ENCODE peak calls at places on chromosomes 5 and 9, in nine cellular contexts. Q, B, W, K, D, N, A, P and G are unnamed samples.
A peak's percentile ranks its signal among the peaks of the same experiment; 100 is the strongest.

GRCh38 chr5:40570408-40571129 is 109.1 kb upstream of the PTGER4 start:
- DNase-seq in Q (peak; percentile 26), P (no peak), W (no peak), D (no peak), K (no peak), N (peak; percentile 82), A (no peak), B (no peak), G (no peak)

GRCh38 chr9:97598461-97599288 is 34.5 kb downstream of the TSTD2 start:
- DNase-seq in Q (peak; percentile 61), K (peak; percentile 47), N (peak; percentile 72), D (peak; percentile 73), P (peak; percentile 79), B (peak; percentile 76), W (peak; percentile 63), A (peak; percentile 66), G (peak; percentile 48)

GRCh38 chr5:79564798-79565279 is 47.4 kb upstream of the TENT2 start:
- DNase-seq in B (no peak), K (no peak), Q (no peak), D (no peak), N (no peak), W (no peak), A (no peak), P (no peak), G (no peak)

GRCh38 chr9:129421371-129421770 is 199.5 kb downstream of the C9orf50 start:
- DNase-seq in K (no peak), N (no peak), Q (no peak), P (no peak), A (no peak), D (no peak), W (no peak), B (no peak), G (no peak)

GRCh38 chr5:148913493-148913892 is 87.1 kb downstream of the ADRB2 start:
- DNase-seq in N (no peak), K (no peak), D (no peak), A (no peak), Q (no peak), P (no peak), W (no peak), B (no peak), G (no peak)

GRCh38 chr9:121059998-121060636 is 10.0 kb upstream of the C5 start:
- DNase-seq in N (peak; percentile 81), W (no peak), P (peak; percentile 59), A (no peak), K (no peak), B (no peak), Q (no peak), D (peak; percentile 59), G (no peak)

GRCh38 chr5:90096415-90097081 is 313.0 kb downstream of the CETN3 start:
- DNase-seq in Q (no peak), A (peak; percentile 15), P (no peak), K (no peak), B (peak; percentile 50), N (peak; percentile 91), W (no peak), D (no peak), G (no peak)

GRCh38 chr5:181235323-181235688 is 8.4 kb downstream of the RACK1 start:
- DNase-seq in K (no peak), A (no peak), P (no peak), D (no peak), N (no peak), B (no peak), W (no peak), Q (no peak), G (no peak)

GRCh38 chr5:139138109-139138508 is 60.1 kb downstream of the SIL1 start:
- DNase-seq in W (no peak), Q (no peak), A (no peak), P (no peak), B (no peak), D (no peak), K (no peak), N (no peak), G (no peak)

GRCh38 chr5:122091942-122092600 is 14.0 kb upstream of the LOX start:
- DNase-seq in D (no peak), W (no peak), K (no peak), P (no peak), B (no peak), A (no peak), Q (no peak), N (peak; percentile 61), G (no peak)

GRCh38 chr5:143054480-143054941 is 284.3 kb downstream of the ARHGAP26 start:
- DNase-seq in K (no peak), Q (peak; percentile 97), D (no peak), B (no peak), A (no peak), N (no peak), W (no peak), P (no peak), G (no peak)

GRCh38 chr5:68216737-68217231 is 1.2 kb downstream of the PIK3R1 start:
- DNase-seq in W (no peak), N (no peak), Q (no peak), D (peak; percentile 23), B (no peak), P (no peak), A (no peak), K (no peak), G (no peak)

GRCh38 chr9:12847591-12847990 is 72.8 kb downstream of the LURAP1L start:
- DNase-seq in K (no peak), W (no peak), D (no peak), Q (no peak), A (no peak), N (no peak), B (no peak), P (no peak), G (no peak)

GRCh38 chr5:96880402-96881164 is 4.3 kb downstream of the ERAP2 start:
- DNase-seq in N (peak; percentile 77), B (no peak), Q (no peak), P (no peak), D (no peak), K (no peak), A (no peak), W (no peak), G (no peak)

GRCh38 chr5:98416541-98416940 is 356.9 kb upstream of the RGMB start:
- DNase-seq in W (no peak), P (no peak), N (peak; percentile 51), K (no peak), D (no peak), B (no peak), Q (no peak), A (no peak), G (no peak)

GRCh38 chr5:43485406-43485805 is 1.7 kb upstream of the TMEM267 start:
- DNase-seq in W (no peak), A (no peak), B (no peak), K (no peak), P (no peak), N (peak; percentile 26), Q (no peak), D (peak; percentile 23), G (no peak)

GRCh38 chr9:33318225-33318624 is 27.9 kb downstream of the NFX1 start:
- DNase-seq in Q (no peak), K (no peak), P (no peak), B (no peak), A (no peak), D (no peak), W (no peak), N (no peak), G (no peak)

DNA sequence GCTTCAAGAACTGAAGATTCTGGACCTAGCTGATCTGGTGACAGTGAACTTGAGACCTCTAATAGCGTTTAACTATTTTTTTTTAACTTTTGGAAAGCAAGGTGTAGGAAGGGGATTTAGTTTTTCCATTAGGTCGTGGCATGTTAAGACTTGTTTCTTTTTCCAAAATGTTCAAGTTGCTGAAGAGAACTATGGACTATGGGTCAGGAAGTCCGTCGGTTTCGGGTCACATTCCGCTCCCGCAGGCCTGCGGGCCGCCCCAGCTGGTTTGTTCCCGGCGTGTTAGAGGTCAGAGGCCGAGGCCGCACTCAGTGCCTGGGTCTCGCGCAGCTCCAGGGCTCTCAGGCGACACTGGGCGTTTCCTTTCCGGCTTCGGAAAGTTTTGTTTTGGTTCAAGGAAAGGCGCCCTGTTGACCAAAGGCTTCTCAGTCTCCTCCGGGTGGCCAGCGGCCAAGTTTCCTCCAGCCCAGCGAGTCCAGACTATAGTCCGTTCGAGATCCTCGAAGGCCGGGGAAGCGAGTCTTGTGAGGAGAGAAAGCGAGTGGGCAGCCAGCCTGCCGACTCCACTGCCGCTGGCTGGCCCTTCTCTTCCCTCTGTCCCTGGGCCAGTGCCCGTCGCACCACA is 586 bp upstream of the FCHO2 start:
- DNase-seq in N (no peak), D (peak; percentile 2), Q (no peak), B (peak; percentile 90), A (peak; percentile 81), P (no peak), W (peak; percentile 86), K (no peak), G (peak; percentile 22)
- H3K4me1 ChIP-seq in N (peaks cover 53% of the 10 kb centered on the region), D (peaks cover 12% of the 10 kb centered on the region), Q (no peaks in the 10 kb centered on the region), B (no peaks in the 10 kb centered on the region), A (peaks cover 29% of the 10 kb centered on the region), P (no peaks in the 10 kb centered on the region), W (peaks cover 52% of the 10 kb centered on the region), K (peaks cover 51% of the 10 kb centered on the region), G (peaks cover 2% of the 10 kb centered on the region)

GRCh38 chr5:150509992-150510391 is 2.1 kb downstream of the NDST1 start:
- DNase-seq in K (no peak), N (no peak), A (no peak), P (peak; percentile 20), Q (no peak), B (no peak), D (no peak), W (no peak), G (no peak)
- H3K4me1 ChIP-seq in K (peaks cover 96% of the 10 kb centered on the region), N (peaks cover 38% of the 10 kb centered on the region), A (peaks cover 90% of the 10 kb centered on the region), P (peaks cover 48% of the 10 kb centered on the region), Q (no peaks in the 10 kb centered on the region), B (peaks cover 2% of the 10 kb centered on the region), D (no peaks in the 10 kb centered on the region), W (peaks cover 99% of the 10 kb centered on the region), G (peaks cover 26% of the 10 kb centered on the region)

GRCh38 chr9:124941689-124942561 is 1.0 kb upstream of the GOLGA1 start:
- DNase-seq in B (peak; percentile 76), K (no peak), A (peak; percentile 54), W (peak; percentile 47), D (peak; percentile 74), N (peak; percentile 24), P (peak; percentile 41), Q (peak; percentile 19), G (no peak)
- H3K4me1 ChIP-seq in B (no peaks in the 10 kb centered on the region), K (peaks cover 13% of the 10 kb centered on the region), A (peaks cover 21% of the 10 kb centered on the region), W (peaks cover 36% of the 10 kb centered on the region), D (peaks cover 8% of the 10 kb centered on the region), N (peaks cover 12% of the 10 kb centered on the region), P (no peaks in the 10 kb centered on the region), Q (no peaks in the 10 kb centered on the region), G (peaks cover 1% of the 10 kb centered on the region)

GRCh38 chr9:70402213-70402612 is 12.2 kb downstream of the KLF9 start:
- DNase-seq in B (no peak), K (no peak), A (no peak), Q (no peak), N (no peak), P (no peak), D (no peak), W (no peak), G (no peak)

GRCh38 chr9:70398145-70398556 is 16.3 kb downstream of the KLF9 start:
- DNase-seq in N (no peak), W (no peak), D (peak; percentile 63), Q (peak; percentile 55), P (no peak), B (no peak), A (no peak), K (no peak), G (no peak)

GRCh38 chr9:70400107-70400892 is 14.2 kb downstream of the KLF9 start:
- DNase-seq in Q (no peak), D (no peak), N (no peak), A (no peak), B (no peak), P (no peak), K (no peak), W (no peak), G (no peak)

GRCh38 chr9:70395652-70396051 is 18.8 kb downstream of the KLF9 start:
- DNase-seq in A (no peak), K (no peak), Q (no peak), P (no peak), B (no peak), N (no peak), W (no peak), D (no peak), G (no peak)

GRCh38 chr9:70399141-70399540 is 15.3 kb downstream of the KLF9 start:
- DNase-seq in N (no peak), D (no peak), B (no peak), A (no peak), W (no peak), P (no peak), Q (no peak), K (no peak), G (no peak)
- H3K4me1 ChIP-seq in N (no peaks in the 10 kb centered on the region), D (peaks cover 40% of the 10 kb centered on the region), B (peaks cover 3% of the 10 kb centered on the region), A (peaks cover 100% of the 10 kb centered on the region), W (peaks cover 100% of the 10 kb centered on the region), P (peaks cover 20% of the 10 kb centered on the region), Q (peaks cover 13% of the 10 kb centered on the region), K (peaks cover 82% of the 10 kb centered on the region), G (no peaks in the 10 kb centered on the region)